ENCODE peak calls at places on chromosomes 2 and 18, in six cellular contexts. M is fibroblast of lung, G is GM23338, W is PC-3, B is neural progenitor cell, H is astrocyte. Q is an unnamed sample. For H4K20me1, the result is how much of the 10 kb centered on the place peaks cover.

GRCh38 chr2:44707945-44708645 is 233.4 kb upstream of the SIX3 start:
- DNase-seq in G (no peak), B (peak), M (no peak), H (no peak), W (peak), Q (peak)

GRCh38 chr2:240223631-240224030 is 83.2 kb upstream of the OTOS start:
- DNase-seq in M (no peak), B (no peak), H (no peak), W (no peak), G (no peak), Q (no peak)

GRCh38 chr18:4096501-4096900 is 358.6 kb downstream of the DLGAP1 start:
- DNase-seq in H (peak), W (no peak), M (peak), G (no peak), B (no peak), Q (peak)

GRCh38 chr18:45755936-45756335 is 32.0 kb downstream of the SLC14A1 start:
- DNase-seq in H (peak), M (peak), B (no peak), W (peak), G (no peak), Q (peak)

GRCh38 chr2:113692698-113693428 is 63.6 kb downstream of the SLC35F5 start:
- DNase-seq in H (no peak), M (no peak), B (no peak), W (no peak), G (no peak), Q (no peak)

GRCh38 chr2:60213865-60214657 is 339.4 kb downstream of the BCL11A start:
- DNase-seq in W (peak), M (no peak), G (no peak), B (peak), H (no peak), Q (peak)

GRCh38 chr18:59268722-59269562 is 4.3 kb downstream of the RAX start:
- DNase-seq in M (no peak), W (peak), H (no peak), B (peak), G (peak), Q (no peak)

GRCh38 chr18:2978626-2979025 is 34.3 kb downstream of the LPIN2 start:
- DNase-seq in B (no peak), W (peak), H (peak), G (no peak), M (peak), Q (peak)

GRCh38 chr2:200298816-200299215 is 7.7 kb upstream of the SPATS2L start:
- DNase-seq in G (no peak), W (no peak), B (no peak), M (no peak), H (no peak), Q (no peak)

GRCh38 chr18:27715751-27716150 is 461.2 kb downstream of the CDH2 start:
- DNase-seq in H (no peak), B (no peak), W (no peak), G (no peak), M (no peak), Q (no peak)

GRCh38 chr2:150028337-150028736 is 440.8 kb upstream of the MMADHC start:
- DNase-seq in W (peak), G (no peak), M (peak), B (no peak), H (peak), Q (no peak)

GRCh38 chr18:12038082-12038660 is 55.5 kb upstream of the ANKRD62 start:
- DNase-seq in M (peak), B (peak), H (peak), W (no peak), G (peak), Q (no peak)

GRCh38 chr18:54392621-54393023 is 34.9 kb downstream of the C18orf54 start:
- DNase-seq in B (peak), H (peak), M (peak), G (peak), W (peak), Q (peak)

GRCh38 chr2:172606285-172606684 is 50.4 kb downstream of the PDK1 start:
- DNase-seq in M (peak), H (peak), G (no peak), B (no peak), W (no peak), Q (no peak)

GRCh38 chr2:146388757-146389156 is 1456.1 kb upstream of the ACVR2A start:
- DNase-seq in M (peak), W (peak), G (no peak), H (peak), B (no peak), Q (peak)

GRCh38 chr2:41414486-41415230 is 633.2 kb upstream of the PKDCC start:
- DNase-seq in G (peak), M (no peak), B (peak), W (peak), H (no peak), Q (peak)

GRCh38 chr2:27720004-27720551 is 51.4 kb upstream of the MRPL33 start:
- DNase-seq in H (peak), G (no peak), M (peak), B (no peak), W (peak), Q (peak)

GRCh38 chr2:84808279-84808678 is 72.6 kb downstream of the TRABD2A start:
- DNase-seq in B (no peak), H (no peak), G (no peak), W (no peak), M (no peak), Q (no peak)

GRCh38 chr2:63601061-63601460 is 12.3 kb downstream of the MDH1 start:
- DNase-seq in B (no peak), H (no peak), M (no peak), W (no peak), G (no peak), Q (no peak)

GRCh38 chr2:178125862-178126261 is 13.6 kb downstream of the RBM45 start:
- DNase-seq in W (no peak), B (no peak), M (no peak), G (peak), H (no peak), Q (no peak)

GRCh38 chr2:175205523-175205922 is 24.0 kb upstream of the ATP5MC3 start:
- DNase-seq in W (peak), H (peak), G (no peak), B (no peak), M (peak), Q (peak)

GRCh38 chr2:217993055-217993645 is 9.6 kb downstream of the TNS1 start:
- DNase-seq in M (peak), B (no peak), H (peak), W (peak), G (no peak), Q (no peak)

GRCh38 chr2:96584017-96584416 is 47.5 kb downstream of the ARID5A start:
- DNase-seq in M (peak), H (peak), W (peak), B (no peak), G (no peak), Q (peak)

GRCh38 chr2:20443276-20443920 is 3.5 kb upstream of the RHOB start:
- DNase-seq in B (peak), G (peak), W (peak), H (no peak), M (no peak), Q (no peak)

GRCh38 chr2:127361929-127362328 is 25.8 kb downstream of the MAP3K2 start:
- DNase-seq in M (peak), W (peak), G (no peak), B (no peak), H (peak), Q (no peak)

GRCh38 chr2:127365211-127365643 is 22.5 kb downstream of the MAP3K2 start:
- DNase-seq in B (peak), W (no peak), G (peak), H (no peak), M (no peak), Q (no peak)

GRCh38 chr2:127362971-127363370 is 24.8 kb downstream of the MAP3K2 start:
- DNase-seq in H (no peak), M (peak), W (no peak), G (no peak), B (no peak), Q (no peak)

GRCh38 chr2:127360242-127360641 is 27.5 kb downstream of the MAP3K2 start:
- DNase-seq in G (no peak), W (no peak), B (no peak), H (no peak), M (no peak), Q (no peak)

DNA sequence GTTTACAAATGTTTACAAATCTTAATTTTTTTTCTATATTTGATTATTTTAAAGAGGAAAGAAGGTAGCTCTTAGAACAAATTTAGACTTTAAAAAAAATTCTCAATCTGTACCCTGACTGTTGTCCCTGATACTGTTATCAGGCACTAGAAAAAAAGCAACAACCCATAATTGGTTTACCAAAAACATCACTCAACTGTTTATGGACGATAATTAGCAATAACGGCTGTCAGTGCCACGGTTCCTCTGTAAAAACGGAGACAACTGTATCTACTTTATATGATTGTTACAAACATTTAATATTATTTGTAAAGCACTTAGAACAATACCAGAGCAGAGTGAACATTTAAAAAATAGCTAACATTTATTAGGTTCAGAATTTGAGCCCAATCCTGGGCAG is 25.3 kb downstream of the MAP3K2 start:
- DNase-seq in M (no peak), H (no peak), B (no peak), G (no peak), W (no peak), Q (no peak)
- H4K20me1 ChIP-seq in M (under half), H (half or more), B (half or more), G (under half), W (under half), Q (under half)

GRCh38 chr2:156319811-156320490 is 12.6 kb downstream of the NR4A2 start:
- DNase-seq in M (peak), H (peak), G (peak), B (peak), W (no peak), Q (no peak)

GRCh38 chr2:156320491-156320896 is 12.0 kb downstream of the NR4A2 start:
- DNase-seq in W (no peak), B (peak), H (peak), M (peak), G (peak), Q (no peak)

GRCh38 chr2:156322681-156323211 is 9.8 kb downstream of the NR4A2 start:
- DNase-seq in W (no peak), G (peak), H (no peak), B (peak), M (no peak), Q (no peak)

GRCh38 chr2:156322103-156322671 is 10.3 kb downstream of the NR4A2 start:
- DNase-seq in B (no peak), M (no peak), H (no peak), W (no peak), G (no peak), Q (no peak)

DNA sequence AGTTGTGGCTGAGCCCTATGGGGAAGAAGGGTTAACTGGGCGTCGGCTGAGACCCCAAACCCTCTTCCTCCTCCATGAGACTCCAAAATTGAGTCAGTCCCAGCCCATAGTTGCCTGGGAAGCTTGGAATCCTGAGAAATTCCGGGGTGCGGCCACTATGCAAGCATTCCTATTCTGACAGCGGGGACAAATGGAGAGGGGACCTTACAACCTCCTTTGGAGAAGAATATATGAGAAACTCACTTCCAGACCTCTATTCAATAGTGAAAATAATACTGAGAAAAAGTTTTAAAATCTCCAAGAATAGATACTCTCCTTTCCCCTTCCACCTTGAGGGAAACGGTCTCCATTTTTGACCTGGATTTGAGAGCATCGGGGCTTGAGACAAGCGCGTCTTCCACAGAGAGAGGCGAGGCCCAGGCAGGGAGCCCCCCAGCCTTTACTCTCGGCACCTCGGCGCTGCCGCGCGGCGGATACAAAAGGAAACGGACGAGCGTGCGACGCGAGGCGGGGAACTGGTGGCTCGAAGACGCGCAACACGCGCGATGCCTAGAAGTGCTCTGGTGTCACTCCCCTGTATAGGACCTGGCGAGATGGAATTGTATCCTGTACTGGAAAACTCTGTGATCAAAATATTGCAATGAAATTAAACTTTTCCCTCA is 11.1 kb downstream of the NR4A2 start:
- DNase-seq in H (no peak), G (peak), W (no peak), M (no peak), B (peak), Q (no peak)
- H3K4me3 ChIP-seq in H (peak), G (peak), W (no peak), M (peak), B (peak), Q (no peak)

DNA sequence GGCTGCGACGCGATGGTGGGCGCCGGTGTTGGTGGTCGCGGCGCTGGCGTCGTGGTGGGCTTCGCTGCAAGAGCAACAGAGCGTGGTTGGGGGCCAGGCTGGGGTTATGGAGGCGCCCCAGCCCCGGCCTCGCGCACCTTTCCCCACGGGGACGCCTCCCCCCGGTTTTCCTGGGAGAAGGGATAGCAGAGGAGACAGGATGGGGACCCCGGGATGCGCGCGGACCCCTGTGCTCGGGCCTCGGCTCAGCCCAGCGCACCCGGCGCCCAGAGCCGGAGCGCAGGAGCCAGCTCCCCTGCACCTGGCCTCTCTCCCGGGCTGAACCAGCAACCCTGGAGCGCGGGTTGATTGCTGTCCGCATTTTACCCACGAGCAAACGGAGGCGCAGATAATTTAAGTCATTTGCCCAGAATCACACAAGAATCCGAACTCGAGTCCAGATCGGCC is 1.0 kb downstream of the CD8A start:
- DNase-seq in M (no peak), W (no peak), B (no peak), G (peak), H (no peak), Q (no peak)
- TF ChIP-seq EZH2 in M (no peak), W (no peak), B (peak), G (no peak), H (peak), Q (no peak)

GRCh38 chr18:47912794-47913594 is 17.5 kb downstream of the SMAD2 start:
- DNase-seq in W (no peak), M (no peak), G (no peak), B (no peak), H (no peak), Q (no peak)

GRCh38 chr18:47912343-47912742 is 18.1 kb downstream of the SMAD2 start:
- DNase-seq in W (no peak), G (no peak), M (no peak), B (no peak), H (no peak), Q (peak)

GRCh38 chr18:47917923-47918610 is 12.4 kb downstream of the SMAD2 start:
- DNase-seq in M (no peak), H (no peak), B (peak), W (no peak), G (peak), Q (no peak)

GRCh38 chr18:47915930-47916329 is 14.5 kb downstream of the SMAD2 start:
- DNase-seq in B (no peak), M (no peak), W (peak), H (no peak), G (no peak), Q (no peak)

DNA sequence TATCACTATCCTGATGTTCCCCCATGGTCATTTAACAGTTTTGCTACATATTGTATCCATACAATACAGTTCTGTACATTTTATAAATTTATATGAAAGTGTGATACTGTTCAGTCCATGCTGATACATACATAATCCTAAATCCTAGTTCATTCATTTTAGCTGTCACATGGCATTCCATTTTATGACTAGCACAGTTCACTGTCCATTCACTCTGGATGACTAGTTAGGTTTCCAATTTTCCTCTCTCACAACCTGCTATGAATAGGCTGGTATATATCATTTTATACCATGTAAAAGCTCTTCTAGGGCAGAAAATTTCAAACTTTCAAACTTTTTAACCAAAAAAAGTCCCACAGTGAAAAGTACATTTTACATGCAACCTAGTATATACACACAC is 15.2 kb downstream of the SMAD2 start:
- DNase-seq in G (no peak), M (peak), W (peak), H (no peak), B (no peak), Q (peak)
- H4K20me1 ChIP-seq in G (under half), M (under half), W (under half), H (half or more), B (half or more), Q (under half)

DNA sequence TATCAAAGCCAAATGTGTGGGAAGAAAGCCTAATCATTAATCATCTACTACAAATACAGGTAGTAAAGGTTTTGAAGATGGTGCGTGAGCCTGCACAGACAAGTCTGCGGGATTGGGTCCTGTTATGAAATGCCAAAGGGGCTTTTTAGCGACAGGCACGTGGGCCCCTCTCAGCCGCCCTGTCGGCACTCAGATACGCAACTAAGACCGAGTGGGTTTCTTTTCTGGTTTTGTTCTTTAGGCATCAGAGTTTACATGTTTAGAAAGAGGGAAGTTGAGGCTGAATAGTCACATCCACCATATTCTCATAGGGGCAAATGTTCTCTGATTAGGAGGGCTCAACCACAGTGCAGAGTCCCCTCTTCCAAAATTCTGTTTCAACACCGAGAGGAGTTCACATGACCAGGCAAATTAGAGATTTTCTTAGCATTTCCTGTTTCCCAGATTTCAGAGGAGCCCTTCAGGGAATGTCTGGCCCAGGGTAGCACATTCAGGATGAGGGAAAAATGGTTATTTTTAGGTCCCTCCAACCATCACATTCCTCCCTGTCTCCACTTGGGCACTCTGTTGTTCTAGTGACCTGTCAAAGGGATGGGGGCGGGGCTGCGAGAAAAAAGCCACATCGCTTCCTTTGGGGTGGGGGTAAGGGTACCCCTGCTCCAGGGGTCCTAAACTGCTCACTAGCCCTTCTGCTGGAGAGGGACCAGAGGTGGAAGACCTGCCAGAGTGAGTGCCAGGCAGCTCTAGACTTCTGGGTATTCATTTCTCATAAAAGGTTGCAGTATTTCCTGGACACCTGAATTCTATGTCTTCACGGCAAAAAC is 159.2 kb downstream of the BCL2 start:
- DNase-seq in H (no peak), G (no peak), M (no peak), W (no peak), B (no peak), Q (no peak)
- H3K4me3 ChIP-seq in H (no peak), G (no peak), M (no peak), W (no peak), B (no peak), Q (no peak)

GRCh38 chr2:208406474-208407451 is at the start of gene PTH2R:
- DNase-seq in B (peak), M (peak), G (peak), W (no peak), H (peak), Q (no peak)
- TF ChIP-seq EZH2 in B (peak), M (peak), G (no peak), W (peak), H (peak), Q (peak)

DNA sequence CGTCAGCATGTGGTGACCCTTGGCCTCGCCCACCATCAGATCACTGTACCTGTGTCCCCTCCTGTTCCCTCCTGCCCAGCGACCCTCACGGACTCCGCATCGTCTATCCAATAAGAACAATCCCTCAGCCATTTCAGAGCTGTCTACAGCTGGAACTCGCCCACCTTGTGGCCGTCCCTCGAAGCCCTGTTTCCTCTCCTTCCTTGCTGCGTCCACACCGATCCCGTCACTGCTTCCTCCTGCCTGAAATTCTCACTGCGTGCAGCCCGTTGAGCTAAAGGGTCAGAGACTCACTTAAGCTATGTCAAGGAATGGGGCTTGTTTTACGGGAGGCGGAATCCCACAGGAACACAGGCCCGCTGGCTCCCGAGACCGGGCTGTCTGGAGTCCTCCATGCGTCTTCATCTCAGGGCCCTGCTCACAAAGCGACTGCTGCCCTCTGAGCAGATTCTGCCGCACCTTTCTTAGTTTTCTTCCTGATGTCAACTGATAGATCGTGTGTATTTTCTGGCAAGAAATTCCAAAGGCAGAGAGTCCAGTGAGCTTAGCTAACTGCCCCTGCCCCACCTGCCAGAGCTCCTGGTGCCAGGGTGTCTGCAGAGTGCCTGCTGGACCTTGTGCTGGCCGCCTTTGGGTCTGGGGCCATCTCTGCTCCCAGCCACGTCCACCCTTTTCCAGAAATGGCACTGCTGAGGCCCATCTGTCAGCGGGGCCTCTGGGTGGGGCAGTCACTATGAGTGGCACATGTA is 35.3 kb downstream of the KLHL29 start:
- DNase-seq in B (no peak), H (no peak), M (no peak), W (no peak), G (no peak), Q (no peak)
- H4K20me1 ChIP-seq in B (under half), H (under half), M (under half), W (under half), G (under half), Q (under half)